ENCODE peak calls at places on chromosomes 6 and 20, in seven cellular contexts. M is cardiac muscle cell, Q is pancreas, Y is mesendoderm, U is SK-N-SH, H is breast epithelium, G is transverse colon. O is an unnamed sample.

GRCh38 chr20:44056010-44056698 is 130.8 kb downstream of the JPH2 start:
- DNase-seq in G (peak), U (peak), Q (no peak), H (peak), M (peak), Y (peak), O (peak)

GRCh38 chr6:157667211-157668033 is 155.6 kb upstream of the SNX9 start:
- DNase-seq in M (peak), H (peak), Q (no peak), U (peak), Y (peak), G (peak), O (peak)

GRCh38 chr6:116205318-116205717 is 48.6 kb downstream of the TSPYL4 start:
- DNase-seq in M (peak), G (no peak), H (no peak), Y (no peak), Q (no peak), U (no peak), O (no peak)

GRCh38 chr20:44770480-44771171 is 25.0 kb downstream of the KCNK15 start:
- DNase-seq in G (no peak), M (peak), Y (no peak), U (no peak), Q (no peak), H (no peak), O (no peak)

GRCh38 chr6:100881707-100882040 is 545 bp upstream of the ASCC3 start:
- DNase-seq in M (no peak), U (no peak), Q (no peak), Y (no peak), G (no peak), H (no peak), O (no peak)

GRCh38 chr20:39897058-39897457 is 792.0 kb downstream of the MAFB start:
- DNase-seq in U (no peak), H (no peak), Y (no peak), Q (no peak), G (no peak), M (no peak), O (no peak)

GRCh38 chr6:98574991-98575390 is 259.4 kb upstream of the POU3F2 start:
- DNase-seq in U (peak), G (peak), M (no peak), Y (no peak), Q (no peak), H (peak), O (peak)

GRCh38 chr6:29354980-29355379 is 13.7 kb downstream of the OR5V1 start:
- DNase-seq in H (no peak), G (no peak), Q (no peak), U (no peak), M (no peak), Y (no peak), O (no peak)

GRCh38 chr20:57667924-57668782 is 41.7 kb downstream of the PMEPA1 start:
- DNase-seq in M (no peak), U (no peak), H (no peak), G (peak), Q (peak), Y (no peak), O (no peak)

GRCh38 chr20:57877131-57877784 is 167.4 kb upstream of the PMEPA1 start:
- DNase-seq in H (peak), Y (no peak), Q (no peak), M (no peak), G (no peak), U (no peak), O (no peak)

GRCh38 chr6:86744048-86744447 is 193.3 kb upstream of the HTR1E start:
- DNase-seq in U (no peak), H (no peak), M (no peak), Q (no peak), G (no peak), Y (no peak), O (no peak)

GRCh38 chr20:5065489-5066383 is 54.0 kb downstream of the PCNA start:
- DNase-seq in U (no peak), Y (peak), G (peak), M (peak), H (no peak), Q (peak), O (no peak)

GRCh38 chr6:169592558-169592957 is 109.3 kb downstream of the WDR27 start:
- DNase-seq in U (no peak), G (no peak), M (peak), H (no peak), Q (no peak), Y (no peak), O (no peak)

GRCh38 chr6:26302941-26303559 is 61.9 kb upstream of the BTN3A2 start:
- DNase-seq in Q (no peak), G (no peak), U (no peak), H (no peak), Y (no peak), M (no peak), O (no peak)

GRCh38 chr20:44496976-44497375 is 21.3 kb downstream of the TTPAL start:
- DNase-seq in G (no peak), M (no peak), U (no peak), Y (no peak), Q (no peak), H (no peak), O (no peak)

GRCh38 chr6:144150673-144151009 is 324 bp downstream of the STX11 start:
- DNase-seq in Y (peak), Q (peak), G (peak), M (no peak), H (no peak), U (no peak), O (no peak)

GRCh38 chr20:36405255-36405654 is 99.1 kb downstream of the DLGAP4 start:
- DNase-seq in M (peak), Y (no peak), Q (no peak), G (no peak), H (no peak), U (no peak), O (no peak)

GRCh38 chr6:63923139-63923739 is 287.6 kb downstream of the PHF3 start:
- DNase-seq in M (peak), H (no peak), G (no peak), U (peak), Q (no peak), Y (peak), O (no peak)

GRCh38 chr6:90135672-90136071 is 161.0 kb downstream of the BACH2 start:
- DNase-seq in H (no peak), M (peak), Q (no peak), U (no peak), Y (no peak), G (no peak), O (no peak)

GRCh38 chr6:138088307-138088744 is 18.9 kb downstream of the PERP start:
- DNase-seq in U (no peak), M (peak), H (peak), Y (peak), G (peak), Q (no peak), O (no peak)

GRCh38 chr6:92690997-92691599 is 728.3 kb downstream of the EPHA7 start:
- DNase-seq in U (no peak), M (no peak), Y (no peak), Q (no peak), G (no peak), H (no peak), O (no peak)

GRCh38 chr6:127117979-127118504 is 429 bp upstream of the RSPO3 start:
- DNase-seq in Q (no peak), M (no peak), G (no peak), H (no peak), U (peak), Y (no peak), O (no peak)

GRCh38 chr20:32052792-32053362 is 835 bp downstream of the HCK start:
- DNase-seq in Q (no peak), H (no peak), U (no peak), G (peak), Y (no peak), M (no peak), O (no peak)

GRCh38 chr20:48295966-48296421 is 510.7 kb upstream of the SULF2 start:
- DNase-seq in M (peak), H (no peak), G (no peak), U (no peak), Q (no peak), Y (peak), O (no peak)

GRCh38 chr6:134195164-134195906 is 122.6 kb downstream of the SGK1 start:
- DNase-seq in H (no peak), Q (no peak), U (no peak), Y (no peak), G (no peak), M (peak), O (no peak)

GRCh38 chr6:27188206-27188884 is 59.2 kb upstream of the PRSS16 start:
- DNase-seq in H (peak), Q (peak), U (peak), M (peak), G (peak), Y (peak), O (no peak)

GRCh38 chr20:44219287-44219686 is 8.7 kb upstream of the OSER1 start:
- DNase-seq in Y (no peak), U (no peak), H (no peak), M (no peak), Q (no peak), G (no peak), O (no peak)

GRCh38 chr6:93454533-93454932 is 35.2 kb upstream of the EPHA7 start:
- DNase-seq in G (no peak), H (no peak), Y (peak), M (no peak), U (no peak), Q (peak), O (no peak)

GRCh38 chr6:31652925-31653724 is 664 bp upstream of the BAG6 start:
- DNase-seq in Q (peak), G (peak), H (peak), Y (peak), U (peak), M (no peak), O (peak)

GRCh38 chr6:31657406-31658157 is 1.9 kb downstream of the APOM start:
- DNase-seq in M (no peak), Q (no peak), H (no peak), U (no peak), Y (no peak), G (no peak), O (no peak)

GRCh38 chr6:31655349-31656237 is at the start of gene APOM:
- DNase-seq in Y (no peak), G (no peak), H (no peak), Q (no peak), M (no peak), U (no peak), O (no peak)

GRCh38 chr6:31651602-31652191 is 764 bp downstream of the BAG6 start:
- DNase-seq in U (peak), H (peak), M (peak), Y (peak), G (peak), Q (no peak), O (no peak)

GRCh38 chr6:31654574-31655348 is 933 bp upstream of the APOM start:
- DNase-seq in G (no peak), Y (no peak), M (no peak), H (no peak), Q (no peak), U (no peak), O (no peak)
- H3K27ac ChIP-seq in G (no peak), Y (no peak), M (no peak), H (no peak), Q (no peak), U (no peak), O (no peak)

DNA sequence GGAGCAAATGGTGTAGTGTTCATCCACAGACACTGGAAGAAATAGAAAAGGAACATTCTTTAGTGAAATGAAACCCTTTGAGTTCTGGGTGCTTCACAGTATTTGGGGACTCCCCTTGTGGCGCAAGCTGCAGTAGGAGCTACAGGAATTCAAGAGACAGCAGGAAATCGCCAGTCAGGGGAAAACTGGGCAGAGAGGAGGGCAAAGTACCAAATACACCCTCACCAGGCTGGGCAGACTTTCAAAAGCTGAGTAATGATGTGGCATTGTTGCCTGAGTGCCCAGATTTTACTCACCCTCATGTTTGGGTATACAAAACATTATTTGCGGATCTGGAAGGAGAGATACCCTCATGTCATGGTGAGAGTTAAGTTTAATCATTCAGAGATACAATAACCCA is 97.9 kb downstream of the SOD2 start:
- DNase-seq in H (no peak), Y (no peak), M (peak), U (no peak), Q (no peak), G (no peak), O (no peak)
- H3K27ac ChIP-seq in H (no peak), Y (no peak), M (no peak), U (no peak), Q (no peak), G (no peak), O (no peak)

GRCh38 chr20:64260239-64260638 is 4.7 kb downstream of the PCMTD2 start:
- DNase-seq in Q (no peak), H (no peak), Y (no peak), G (no peak), U (no peak), M (no peak), O (no peak)

GRCh38 chr20:64264091-64264490 is 8.5 kb downstream of the PCMTD2 start:
- DNase-seq in U (no peak), H (no peak), Y (no peak), M (no peak), Q (no peak), G (no peak), O (no peak)

GRCh38 chr20:64257107-64257757 is 1.7 kb downstream of the PCMTD2 start:
- DNase-seq in U (no peak), G (no peak), H (no peak), Y (no peak), Q (no peak), M (no peak), O (no peak)

GRCh38 chr20:64258071-64258823 is 2.7 kb downstream of the PCMTD2 start:
- DNase-seq in U (no peak), Q (no peak), H (no peak), M (no peak), Y (no peak), G (no peak), O (no peak)

GRCh38 chr20:64261138-64261537 is 5.6 kb downstream of the PCMTD2 start:
- DNase-seq in Q (no peak), U (peak), M (peak), Y (peak), G (no peak), H (no peak), O (no peak)
- H3K27ac ChIP-seq in Q (no peak), U (peak), M (peak), Y (peak), G (peak), H (peak), O (no peak)

GRCh38 chr20:53706008-53706481 is 112.4 kb upstream of the ZNF217 start:
- DNase-seq in Y (no peak), M (no peak), Q (no peak), G (no peak), H (no peak), U (no peak), O (no peak)
- H3K27ac ChIP-seq in Y (no peak), M (peak), Q (no peak), G (peak), H (no peak), U (no peak), O (no peak)

GRCh38 chr6:17013701-17014100 is 88.1 kb upstream of the STMND1 start:
- DNase-seq in H (no peak), Y (no peak), M (peak), G (no peak), U (no peak), Q (no peak), O (no peak)

GRCh38 chr6:17012421-17013225 is 89.2 kb upstream of the STMND1 start:
- DNase-seq in G (peak), Q (no peak), U (peak), H (peak), M (peak), Y (peak), O (no peak)

GRCh38 chr6:17015551-17016381 is 86.1 kb upstream of the STMND1 start:
- DNase-seq in G (peak), H (no peak), M (peak), Q (no peak), Y (peak), U (no peak), O (no peak)

GRCh38 chr6:17017416-17017815 is 84.4 kb upstream of the STMND1 start:
- DNase-seq in Q (no peak), G (no peak), H (no peak), U (no peak), M (no peak), Y (no peak), O (no peak)

DNA sequence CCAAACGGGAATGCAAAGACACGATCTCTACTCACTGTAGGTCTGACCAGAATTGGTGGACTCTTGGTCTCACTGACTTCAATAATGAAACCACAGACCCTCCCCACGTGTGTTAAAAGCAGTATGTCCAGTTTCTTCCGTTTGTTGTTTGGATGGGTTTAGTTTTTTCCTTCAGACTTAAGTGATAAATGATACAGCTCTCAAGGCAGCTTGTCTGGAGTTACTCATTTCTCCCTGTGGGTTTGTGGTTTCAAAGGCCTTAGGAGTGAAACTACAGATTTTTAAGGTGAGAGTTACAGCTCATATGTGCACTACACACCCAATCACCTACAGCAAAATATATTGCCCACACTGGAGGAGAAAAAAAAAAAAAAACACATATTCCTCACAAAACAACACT is 86.7 kb upstream of the STMND1 start:
- DNase-seq in H (no peak), G (no peak), M (peak), Y (no peak), U (no peak), Q (no peak), O (no peak)
- H3K27ac ChIP-seq in H (no peak), G (peak), M (no peak), Y (no peak), U (no peak), Q (no peak), O (no peak)